ENCODE peak calls at places on chromosomes 4 and X, in eight cellular contexts. X, E, H, U, T, Z, Q and S are unnamed samples. For H3K27me3, the result is how much of the 10 kb centered on the place peaks cover.

GRCh38 chr4:42633605-42634388 is 23.1 kb downstream of the ATP8A1 start:
- DNase-seq in U (no peak), H (no peak), X (no peak), E (peak), T (no peak), Q (no peak), Z (no peak), S (no peak)

GRCh38 chr4:119135721-119136121 is at the start of gene MYOZ2:
- DNase-seq in Z (no peak), T (no peak), U (no peak), Q (no peak), E (no peak), X (no peak), H (no peak), S (no peak)

GRCh38 chr4:26787461-26788340 is 72.9 kb upstream of the STIM2 start:
- DNase-seq in E (peak), U (no peak), H (no peak), Q (peak), Z (peak), T (no peak), X (no peak), S (peak)

GRCh38 chr4:53489279-53489889 is 101.9 kb downstream of the LNX1 start:
- DNase-seq in U (no peak), Q (no peak), Z (no peak), X (no peak), H (no peak), T (no peak), E (no peak), S (no peak)

GRCh38 chr4:84681488-84682274 is 98.8 kb downstream of the CDS1 start:
- DNase-seq in T (no peak), Z (no peak), X (peak), Q (peak), U (no peak), H (no peak), E (no peak), S (no peak)

GRCh38 chr4:54568184-54568583 is 89.6 kb upstream of the KIT start:
- DNase-seq in Z (no peak), E (no peak), X (no peak), Q (peak), T (no peak), H (no peak), U (no peak), S (no peak)

GRCh38 chrX:619812-620493 is 10.6 kb upstream of the SHOX start:
- DNase-seq in U (no peak), Z (no peak), T (peak), X (no peak), E (no peak), Q (no peak), H (no peak), S (no peak)

GRCh38 chr4:89254847-89255246 is 52.8 kb downstream of the GPRIN3 start:
- DNase-seq in H (no peak), Z (no peak), X (peak), Q (peak), U (no peak), T (no peak), E (no peak), S (peak)

GRCh38 chrX:96182366-96182765 is 502.3 kb upstream of the DIAPH2 start:
- DNase-seq in U (no peak), X (no peak), Q (no peak), Z (peak), E (no peak), T (no peak), H (no peak), S (no peak)

GRCh38 chrX:71993371-71993770 is 82.7 kb downstream of the NHSL2 start:
- DNase-seq in U (no peak), X (no peak), Z (no peak), H (no peak), T (no peak), Q (no peak), E (no peak), S (no peak)
- H3K27me3 ChIP-seq in U (under half), X (under half), Z (under half), H (under half), T (under half), Q (under half), E (under half), S (under half)

DNA sequence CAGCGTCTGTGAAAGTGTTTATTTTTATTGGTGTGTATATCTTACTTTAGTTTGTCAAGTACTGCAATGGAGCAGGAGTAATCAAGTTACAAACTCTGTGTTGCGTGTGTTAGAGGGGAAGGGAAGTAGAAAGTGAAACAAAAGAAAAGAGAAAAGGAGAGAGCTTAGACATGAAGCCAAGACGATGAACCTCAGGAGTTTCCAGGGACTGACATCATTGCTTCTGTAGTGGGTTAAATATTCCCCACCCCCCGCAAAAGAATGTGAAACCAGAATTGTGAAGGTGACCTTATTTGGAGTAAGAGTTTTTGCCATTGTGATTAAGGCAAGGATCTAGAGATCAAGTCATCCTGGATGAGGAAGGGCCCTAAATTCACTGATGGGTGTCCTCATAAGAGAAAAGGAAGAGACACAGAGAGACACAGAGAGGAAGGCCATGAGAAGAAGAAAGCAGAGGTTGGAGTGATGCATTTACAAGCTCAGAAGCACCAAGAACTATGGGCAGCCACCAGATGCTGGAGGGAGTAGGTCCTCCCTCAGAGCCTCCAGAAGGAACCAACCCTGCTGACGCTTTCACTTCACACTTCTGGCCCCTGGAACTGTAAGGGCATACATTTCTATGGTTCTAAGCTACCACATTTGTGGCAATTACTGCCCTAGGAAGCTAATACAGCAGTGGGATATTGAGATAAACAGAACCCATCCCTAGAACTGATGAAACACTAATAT is 173.6 kb upstream of the SFRP2 start:
- DNase-seq in T (no peak), H (no peak), U (no peak), Z (no peak), E (no peak), X (no peak), Q (no peak), S (no peak)
- H3K4me3 ChIP-seq in T (no peak), H (no peak), U (no peak), Z (no peak), E (no peak), X (no peak), Q (no peak), S (no peak)

DNA sequence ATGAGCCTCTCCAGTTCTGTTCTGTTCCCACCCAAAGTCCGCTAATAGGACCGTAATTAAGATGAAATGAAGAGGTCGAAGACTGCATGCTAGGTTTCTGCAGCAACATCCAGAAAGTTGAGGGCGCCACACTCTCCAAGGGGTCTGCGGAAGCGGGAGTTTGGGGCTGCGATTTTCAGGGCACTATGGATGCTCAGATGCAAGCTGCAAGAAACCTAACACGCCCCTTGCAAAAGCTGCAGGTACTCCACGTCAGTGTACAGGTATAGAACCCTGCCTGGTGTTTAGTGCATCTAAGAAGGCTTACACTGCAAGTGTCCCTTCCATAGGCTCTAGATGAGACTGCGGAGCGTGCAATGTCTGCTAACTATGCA is 61.4 kb downstream of the RHOXF2B start:
- DNase-seq in H (no peak), Q (no peak), E (no peak), Z (no peak), U (no peak), T (no peak), X (no peak), S (no peak)
- H3K27me3 ChIP-seq in H (under half), Q (under half), E (under half), Z (under half), U (under half), T (under half), X (under half), S (under half)

DNA sequence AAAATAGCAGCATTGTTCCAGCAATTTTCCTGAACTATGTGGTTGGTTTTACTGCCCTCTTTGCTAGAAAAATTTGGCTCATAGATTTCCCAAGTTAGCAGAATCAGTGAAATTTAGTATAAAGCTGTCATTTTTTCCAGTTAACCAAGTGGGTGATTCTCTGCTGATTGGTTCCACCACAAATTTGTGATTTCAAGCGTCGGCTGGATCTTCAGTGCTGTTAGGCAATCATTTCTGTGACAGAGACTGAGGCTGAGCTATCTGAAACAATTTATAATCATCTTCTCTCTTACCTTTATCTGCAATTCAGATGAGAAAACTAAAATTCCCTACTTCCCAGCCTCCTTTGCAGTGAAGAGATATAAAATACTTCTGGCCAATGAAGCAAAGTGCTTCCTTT is 68.6 kb upstream of the OTUD4 start:
- DNase-seq in E (no peak), H (no peak), Z (no peak), Q (no peak), X (no peak), U (no peak), T (no peak), S (no peak)
- H3K4me3 ChIP-seq in E (no peak), H (no peak), Z (no peak), Q (no peak), X (no peak), U (no peak), T (no peak), S (no peak)

GRCh38 chrX:113492895-113493294 is 652.3 kb upstream of the AMOT start:
- DNase-seq in T (no peak), Q (no peak), Z (no peak), U (no peak), H (no peak), X (no peak), E (no peak), S (no peak)
- H3K27me3 ChIP-seq in T (under half), Q (under half), Z (under half), U (under half), H (under half), X (under half), E (under half), S (under half)

DNA sequence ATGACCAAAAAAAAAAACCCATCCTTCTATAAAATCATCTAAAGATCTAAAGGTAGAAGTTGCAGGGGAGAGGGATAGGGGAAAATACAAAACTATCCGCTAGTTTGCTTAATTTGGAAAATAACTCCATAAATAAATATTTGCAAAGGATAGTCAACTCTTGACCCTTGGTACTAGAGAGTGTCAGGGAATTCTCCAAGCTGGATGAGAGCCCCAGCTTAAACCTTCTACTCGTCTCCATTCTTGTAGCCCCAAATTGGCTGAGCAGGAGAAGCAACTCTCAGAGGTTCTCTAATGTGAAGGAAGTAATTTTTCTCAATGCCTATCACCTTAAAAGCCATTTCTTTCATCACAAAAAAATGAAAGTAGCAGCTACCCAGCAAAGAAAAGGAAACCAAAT is 35.2 kb downstream of the ACSL4 start:
- DNase-seq in X (no peak), H (no peak), E (no peak), T (no peak), Q (no peak), U (no peak), Z (no peak), S (no peak)
- H3K4me3 ChIP-seq in X (no peak), H (no peak), E (no peak), T (no peak), Q (no peak), U (no peak), Z (no peak), S (no peak)

GRCh38 chr4:633976-634598 is 8.7 kb downstream of the PDE6B start:
- DNase-seq in T (no peak), H (no peak), U (no peak), Z (peak), Q (no peak), X (no peak), E (no peak), S (no peak)
- H3K27me3 ChIP-seq in T (under half), H (under half), U (under half), Z (under half), Q (under half), X (under half), E (under half), S (under half)